ENCODE peak calls at places on chromosome 9, in eight cellular contexts. X is lower leg skin, A is adrenal gland, U is WTC11, B is GM13977, N is Calu3, C is tibial artery, F is right atrium auricular region. K is an unnamed sample.

GRCh38 chr9:20921362-20921761 is 110.1 kb downstream of the HACD4 start:
- DNase-seq in C (no peak), X (no peak), N (no peak), A (no peak), U (no peak), B (no peak), F (no peak), K (no peak)

GRCh38 chr9:136665111-136665703 is 2.5 kb downstream of the EGFL7 start:
- DNase-seq in N (no peak), F (no peak), B (peak), C (no peak), X (no peak), U (peak), A (no peak), K (no peak)

GRCh38 chr9:97557606-97558095 is 56.2 kb downstream of the TMOD1 start:
- DNase-seq in F (peak), X (peak), U (no peak), C (peak), N (no peak), A (peak), B (no peak), K (peak)

GRCh38 chr9:11874414-11874813 is 818.8 kb upstream of the TYRP1 start:
- DNase-seq in N (no peak), U (no peak), F (no peak), C (no peak), B (no peak), A (no peak), X (no peak), K (no peak)

GRCh38 chr9:26786571-26786970 is 106.0 kb downstream of the CAAP1 start:
- DNase-seq in U (no peak), X (no peak), C (no peak), N (no peak), F (no peak), B (no peak), A (no peak), K (no peak)

GRCh38 chr9:78963911-78964310 is 607.9 kb upstream of the TLE4 start:
- DNase-seq in X (no peak), C (no peak), A (no peak), B (no peak), U (no peak), F (no peak), N (no peak), K (no peak)

GRCh38 chr9:89078860-89079259 is 87.6 kb downstream of the S1PR3 start:
- DNase-seq in B (no peak), U (no peak), N (no peak), A (peak), C (no peak), X (no peak), F (no peak), K (no peak)

GRCh38 chr9:128124451-128124850 is 3.1 kb downstream of the PTGES2 start:
- DNase-seq in F (no peak), X (no peak), N (no peak), C (no peak), B (no peak), U (no peak), A (no peak), K (no peak)

GRCh38 chr9:97363661-97364299 is 48.1 kb upstream of the TDRD7 start:
- DNase-seq in X (no peak), A (no peak), N (no peak), B (peak), U (no peak), F (no peak), C (no peak), K (no peak)

GRCh38 chr9:249025-249424 is 34.4 kb downstream of the DOCK8 start:
- DNase-seq in N (no peak), X (no peak), A (no peak), F (no peak), B (no peak), U (no peak), C (no peak), K (no peak)

GRCh38 chr9:37988041-37988440 is 81.0 kb downstream of the SHB start:
- DNase-seq in N (no peak), A (peak), B (no peak), U (no peak), X (no peak), C (no peak), F (no peak), K (no peak)

GRCh38 chr9:97900738-97901565 is 21.3 kb downstream of the TRMO start:
- DNase-seq in U (no peak), A (no peak), F (no peak), X (no peak), C (no peak), N (peak), B (peak), K (no peak)

GRCh38 chr9:130426883-130427282 is 17.9 kb upstream of the ASS1 start:
- DNase-seq in X (no peak), N (peak), F (no peak), U (no peak), A (no peak), B (no peak), C (peak), K (peak)
- TF ChIP-seq CTCF in X (no peak), N (no peak), F (no peak), U (no peak), A (no peak), B (no peak), C (no peak), K (peak)

DNA sequence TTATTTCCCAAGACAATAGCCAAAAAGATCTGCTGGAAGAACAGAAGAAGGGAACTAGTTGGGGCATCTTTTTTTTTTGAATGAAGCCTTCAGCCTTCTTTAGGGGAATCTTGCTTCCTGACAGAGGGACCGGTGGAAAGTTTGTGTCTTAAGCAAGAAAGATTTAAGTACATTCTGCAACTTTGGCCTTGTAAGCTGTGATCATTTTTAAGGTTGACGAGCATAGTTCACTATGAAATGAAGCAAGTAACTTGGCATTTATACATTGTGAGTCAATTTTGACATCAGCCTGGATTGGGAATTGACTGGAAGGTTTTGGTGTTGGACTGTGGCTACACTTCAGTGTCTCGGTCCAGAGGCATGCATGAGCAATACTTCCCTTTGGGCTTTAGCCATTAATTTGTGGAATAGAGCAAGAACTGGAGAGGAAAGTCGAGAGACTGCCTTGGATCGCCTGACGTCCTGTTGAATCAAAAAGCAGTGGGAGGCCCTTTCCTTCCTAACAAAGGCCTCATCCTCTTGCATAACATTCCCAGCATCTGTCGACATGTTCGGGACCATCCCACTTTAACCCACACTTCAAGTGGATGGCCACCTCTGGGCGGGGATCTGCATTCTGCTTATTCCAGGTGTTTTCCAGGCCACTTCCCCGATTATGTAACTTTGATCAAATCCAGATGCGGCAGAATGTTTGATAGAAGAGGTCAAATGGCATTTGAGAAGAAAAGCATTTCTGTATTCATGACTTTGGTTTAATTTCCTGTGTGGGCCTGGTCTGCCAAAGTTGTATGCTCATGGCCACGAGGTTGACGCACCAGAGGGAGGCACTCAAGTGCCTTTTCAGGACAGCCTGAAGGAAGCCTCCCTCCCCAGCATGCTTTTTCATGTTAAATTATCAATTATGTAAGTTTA is 12.5 kb downstream of the ABL1 start:
- DNase-seq in X (peak), U (peak), B (no peak), A (peak), N (no peak), F (peak), C (peak), K (peak)
- TF ChIP-seq CTCF in X (no peak), U (no peak), B (no peak), A (no peak), N (no peak), F (no peak), C (no peak), K (no peak)

DNA sequence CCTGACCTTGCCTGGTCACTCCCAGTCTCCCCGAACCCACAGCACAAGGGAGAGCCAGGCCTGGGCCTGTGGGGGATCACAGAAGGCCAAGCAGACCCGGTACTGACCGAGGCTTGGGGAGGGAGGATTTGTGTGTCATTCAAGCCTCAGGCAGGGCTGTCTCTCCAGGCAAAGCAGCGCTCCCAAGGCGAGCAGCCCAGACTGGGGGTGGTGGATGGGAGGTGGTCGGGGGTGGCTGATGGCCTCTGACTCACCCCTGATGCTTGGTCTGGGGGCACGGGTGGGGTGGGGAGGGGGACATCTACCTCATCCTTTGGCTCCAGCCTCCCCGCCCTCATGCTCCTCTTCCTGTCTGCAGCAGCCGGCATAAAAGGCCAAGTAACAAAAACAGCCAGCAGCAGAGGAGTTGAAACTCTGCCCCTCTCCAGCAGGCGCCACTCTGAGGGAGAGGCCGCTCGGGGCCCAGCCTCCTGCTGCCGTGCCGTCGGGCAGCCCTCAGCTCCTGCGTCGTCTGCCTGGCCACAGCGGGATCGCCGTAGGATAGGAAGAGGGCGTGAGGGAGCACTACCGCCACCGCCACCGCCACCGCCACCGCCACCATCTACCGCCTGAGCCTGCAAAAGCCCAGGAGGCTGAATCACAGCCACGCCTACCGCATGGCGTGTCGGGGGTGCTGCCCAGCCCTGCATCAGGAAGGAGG is 166.0 kb downstream of the OLFM1 start:
- DNase-seq in A (no peak), X (no peak), F (no peak), U (peak), N (peak), C (no peak), B (no peak), K (no peak)
- TF ChIP-seq CTCF in A (no peak), X (no peak), F (no peak), U (no peak), N (no peak), C (no peak), B (no peak), K (no peak)

GRCh38 chr9:114580609-114581193 is 6.9 kb upstream of the ATP6V1G1 start:
- DNase-seq in C (no peak), B (no peak), A (no peak), N (no peak), F (no peak), X (no peak), U (no peak), K (no peak)
- TF ChIP-seq CTCF in C (no peak), B (no peak), A (no peak), N (no peak), F (no peak), X (no peak), U (no peak), K (no peak)

DNA sequence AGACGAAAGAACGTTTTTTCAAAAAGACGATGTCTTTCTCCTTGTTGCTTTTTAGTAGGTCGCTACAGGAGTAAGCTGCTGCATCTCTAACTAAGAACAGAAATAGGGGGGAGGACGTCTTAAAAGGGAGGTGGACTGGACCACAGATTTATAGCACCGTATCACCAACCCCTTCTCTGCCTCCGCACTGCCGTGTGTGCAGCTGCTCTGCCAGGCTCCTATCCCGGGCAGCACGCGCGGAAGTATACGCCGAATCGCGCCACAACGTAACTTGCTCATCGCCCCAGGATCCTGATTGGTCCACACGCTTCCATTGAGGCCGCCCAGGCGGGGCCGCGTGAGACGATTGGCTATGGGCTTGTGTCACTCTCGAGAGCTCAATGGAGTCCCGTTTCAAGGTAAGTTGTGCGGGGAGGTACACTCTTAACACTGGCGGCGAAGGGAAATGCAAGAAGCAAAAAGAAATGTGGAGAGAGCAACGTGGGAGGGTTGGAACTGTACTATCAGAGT is at the start of gene ELAVL2:
- DNase-seq in F (peak), C (peak), U (peak), N (no peak), X (peak), B (no peak), A (peak), K (peak)
- TF ChIP-seq CTCF in F (no peak), C (no peak), U (no peak), N (no peak), X (no peak), B (no peak), A (no peak), K (peak)

DNA sequence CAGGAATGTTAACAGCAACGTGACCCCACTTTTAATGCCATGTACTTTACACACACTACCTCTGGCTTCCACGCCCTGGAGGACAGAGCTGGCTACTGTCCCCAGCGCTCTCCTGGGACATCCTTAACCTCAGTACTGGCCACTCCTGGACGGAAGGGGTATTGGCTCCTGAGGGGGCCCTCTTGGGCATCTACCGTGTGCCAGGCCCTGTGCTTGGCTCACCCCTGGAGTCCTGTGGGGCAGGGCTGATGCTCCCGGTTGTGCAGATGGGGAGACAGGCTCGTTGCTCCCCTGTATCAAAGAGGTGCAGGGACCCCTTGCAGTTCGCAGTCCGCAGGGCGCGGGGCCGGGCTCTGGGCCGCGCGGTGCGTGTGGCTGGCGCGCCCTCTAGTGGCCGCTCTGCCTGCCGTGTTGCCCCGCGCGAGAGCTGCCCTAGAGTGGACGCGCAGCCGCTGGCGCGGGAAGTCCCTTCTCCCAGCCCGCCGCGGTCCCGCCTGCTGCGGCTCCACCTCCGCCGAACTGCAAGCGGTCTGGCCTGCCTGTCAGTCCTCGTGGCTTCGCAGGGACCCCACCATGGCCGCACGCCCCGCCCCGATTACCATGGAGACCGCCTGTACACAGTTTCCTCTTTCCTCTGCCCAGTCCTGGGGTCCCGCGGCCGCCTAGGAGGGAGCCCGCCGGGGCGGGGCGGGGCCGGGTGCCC is at the start of gene WDR38:
- DNase-seq in B (peak), N (peak), F (no peak), A (peak), C (peak), X (peak), U (peak), K (peak)
- TF ChIP-seq CTCF in B (peak), N (peak), F (peak), A (peak), C (peak), X (no peak), U (peak), K (peak)